ENCODE peak calls at places on chromosomes 7 and 10, in five cellular contexts. G is left ventricle myocardium inferior, T is Peyer's patch, Z is cardiac fibroblast, L is PC-9. H is an unnamed sample.
A peak's percentile ranks its signal among the peaks of the same experiment; 100 is the strongest.

GRCh38 chr10:132881186-132881920 is 61.0 kb downstream of the CFAP46 start:
- DNase-seq in L (no peak), Z (no peak), T (no peak), G (no peak), H (no peak)

GRCh38 chr7:111867348-111867931 is 305.1 kb upstream of the IMMP2L start:
- DNase-seq in T (no peak), Z (peak; percentile 17), L (no peak), G (no peak), H (no peak)

GRCh38 chr7:92716825-92717580 is 119.4 kb downstream of the CDK6 start:
- DNase-seq in Z (no peak), T (no peak), L (no peak), G (no peak), H (no peak)

GRCh38 chr7:20560325-20561180 is 54.9 kb upstream of the ABCB5 start:
- DNase-seq in Z (no peak), G (no peak), L (no peak), T (no peak), H (no peak)

GRCh38 chr10:29306688-29307087 is 17.8 kb downstream of the LYZL1 start:
- DNase-seq in Z (no peak), L (no peak), T (no peak), G (no peak), H (no peak)

GRCh38 chr7:110386914-110387313 is 704.0 kb upstream of the LRRN3 start:
- DNase-seq in T (no peak), G (no peak), Z (no peak), L (peak; percentile 81), H (peak; percentile 59)

GRCh38 chr7:83824214-83824613 is 175.3 kb upstream of the SEMA3E start:
- DNase-seq in G (no peak), L (no peak), T (no peak), Z (no peak), H (peak; percentile 57)

GRCh38 chr10:89206402-89207180 is 526 bp downstream of the CH25H start:
- DNase-seq in L (no peak), Z (peak; percentile 33), T (peak; percentile 53), G (peak; percentile 18), H (no peak)

GRCh38 chr10:51014680-51015425 is 59.4 kb upstream of the PRKG1 start:
- DNase-seq in Z (peak; percentile 56), L (no peak), G (no peak), T (no peak), H (no peak)

GRCh38 chr7:30175171-30175570 is 40.4 kb downstream of the MTURN start:
- DNase-seq in T (no peak), L (no peak), G (no peak), Z (peak; percentile 55), H (no peak)

GRCh38 chr10:34664706-34665105 is 150.4 kb downstream of the PARD3 start:
- DNase-seq in G (no peak), L (no peak), T (no peak), Z (no peak), H (no peak)

GRCh38 chr7:99218406-99219184 is 10.7 kb upstream of the KPNA7 start:
- DNase-seq in G (no peak), T (no peak), L (no peak), Z (no peak), H (no peak)

GRCh38 chr7:41730668-41731067 is 27.8 kb upstream of the INHBA start:
- DNase-seq in Z (no peak), T (no peak), G (no peak), L (no peak), H (no peak)

GRCh38 chr7:77644774-77645173 is 51.5 kb upstream of the RSBN1L start:
- DNase-seq in G (no peak), L (no peak), T (no peak), Z (no peak), H (no peak)

GRCh38 chr7:137508437-137509175 is 165.1 kb upstream of the PTN start:
- DNase-seq in L (no peak), Z (peak; percentile 75), T (no peak), G (no peak), H (peak; percentile 86)

DNA sequence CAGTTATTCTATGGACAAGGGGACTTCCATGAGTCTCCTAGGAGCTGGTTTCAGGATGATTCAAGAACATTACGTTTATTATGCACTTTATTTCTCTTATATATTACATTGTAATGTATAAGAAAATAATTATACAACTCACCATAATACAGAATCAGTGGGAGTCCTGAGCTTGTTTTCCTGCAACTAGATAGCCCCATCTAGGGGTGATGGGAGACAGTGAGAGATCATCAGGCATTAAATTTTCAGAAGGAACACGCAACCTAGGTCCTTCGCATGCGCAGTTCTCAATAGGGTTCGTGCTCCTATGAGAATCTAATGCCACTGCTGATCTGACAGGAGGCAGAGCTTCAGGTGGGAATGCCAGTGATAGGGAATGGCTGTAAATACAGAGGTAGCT is 137.9 kb downstream of the ANKRD30A start:
- DNase-seq in L (no peak), T (no peak), G (no peak), Z (no peak), H (no peak)
- TF ChIP-seq CTCF in L (peak; percentile 20), T (no peak), G (no peak), Z (no peak), H (no peak)

GRCh38 chr7:24894670-24895221 is 85.2 kb downstream of the OSBPL3 start:
- DNase-seq in L (no peak), G (no peak), T (no peak), Z (no peak), H (no peak)
- TF ChIP-seq CTCF in L (peak; percentile 52), G (peak; percentile 58), T (no peak), Z (peak; percentile 56), H (peak; percentile 57)

DNA sequence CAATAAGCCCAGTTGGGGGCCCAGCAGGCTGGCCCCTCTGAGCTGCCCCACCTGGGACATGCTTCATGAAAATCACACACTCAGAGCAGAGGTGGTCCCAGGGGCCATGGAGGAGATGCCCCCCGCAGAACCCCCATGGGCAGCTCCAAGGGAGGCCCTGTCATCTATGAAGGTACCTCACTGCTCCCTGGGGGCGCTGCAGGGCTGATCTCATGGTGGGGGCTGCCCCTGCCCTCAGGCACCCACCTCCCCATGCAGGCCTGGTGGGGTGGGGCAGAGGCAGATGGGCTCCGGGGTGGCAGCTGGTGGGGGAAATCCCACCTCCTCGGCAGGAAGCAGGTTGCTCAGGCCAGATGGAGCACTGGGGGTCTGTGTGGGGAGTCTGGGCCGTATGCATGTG is 60.5 kb downstream of the YKT6 start:
- DNase-seq in T (no peak), Z (no peak), G (no peak), L (no peak), H (no peak)
- TF ChIP-seq CTCF in T (no peak), Z (no peak), G (no peak), L (no peak), H (no peak)

DNA sequence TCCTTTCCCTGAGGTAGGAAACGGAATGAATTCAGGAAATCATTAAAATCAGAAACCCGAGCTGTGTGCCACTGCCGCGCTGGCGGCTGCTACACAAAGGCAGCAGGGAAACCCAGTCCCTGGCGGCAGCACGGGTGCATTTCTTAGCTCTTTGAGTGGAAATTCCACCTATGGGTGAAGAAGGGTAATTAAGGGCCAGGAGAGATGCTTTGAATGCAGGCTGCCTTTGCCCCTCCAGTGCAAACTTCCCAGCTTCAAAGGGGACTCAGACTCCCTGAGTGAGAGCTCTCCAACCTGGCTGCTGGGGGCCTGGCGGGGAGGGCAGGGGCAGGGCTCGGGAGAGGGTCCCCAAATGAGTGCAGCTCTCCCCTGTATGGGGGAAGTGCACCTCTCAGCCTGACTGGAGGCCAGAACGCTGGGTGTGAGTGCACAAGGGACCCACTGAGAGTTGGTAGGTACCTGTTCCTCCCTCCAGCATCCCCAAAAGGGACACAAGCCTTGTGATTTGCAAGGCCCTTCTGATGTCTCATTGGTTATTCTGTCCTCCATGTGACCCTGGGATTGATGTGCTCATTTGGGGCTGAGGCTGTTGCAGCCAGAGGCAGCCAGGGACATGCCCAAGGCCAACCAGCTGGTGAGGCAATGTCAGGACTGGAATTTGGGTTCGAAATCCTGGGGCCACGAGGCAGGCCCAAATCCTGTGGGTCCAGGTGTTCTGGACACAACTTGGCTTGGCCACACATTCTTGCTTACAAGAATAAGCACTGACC is 16.3 kb upstream of the ZMIZ1 start:
- DNase-seq in G (peak; percentile 4), T (peak; percentile 48), Z (peak; percentile 17), L (peak; percentile 27), H (no peak)
- TF ChIP-seq CTCF in G (no peak), T (no peak), Z (peak; percentile 6), L (peak; percentile 55), H (peak; percentile 30)

DNA sequence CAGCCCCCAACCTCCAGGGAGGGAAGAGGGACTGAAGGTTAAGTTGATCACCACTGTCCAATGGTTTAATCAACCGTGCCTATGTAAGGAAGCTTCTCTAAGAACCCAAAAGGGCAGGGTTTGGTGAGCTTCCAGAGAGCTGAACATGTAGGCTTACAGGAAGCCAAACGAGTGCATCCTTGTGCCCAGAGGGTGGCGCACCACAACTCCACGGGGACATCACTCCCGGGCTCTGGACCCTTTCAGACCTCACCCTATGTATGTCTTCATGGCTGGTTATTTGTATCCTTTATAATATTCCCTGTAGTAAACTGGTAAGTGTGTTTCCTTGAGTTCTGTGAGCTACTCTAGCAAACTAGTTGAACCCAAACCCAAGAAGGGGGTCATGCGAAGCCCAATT is 11.5 kb upstream of the NFKB2 start:
- DNase-seq in G (no peak), T (no peak), Z (peak; percentile 34), L (no peak), H (no peak)
- TF ChIP-seq CTCF in G (no peak), T (no peak), Z (peak; percentile 22), L (no peak), H (peak; percentile 33)

GRCh38 chr10:91090761-91091529 is 129.5 kb upstream of the PCGF5 start:
- DNase-seq in T (no peak), G (no peak), Z (no peak), L (no peak), H (peak; percentile 14)
- TF ChIP-seq CTCF in T (no peak), G (peak; percentile 49), Z (peak; percentile 33), L (no peak), H (peak; percentile 40)

GRCh38 chr7:143896667-143897066 is 5.3 kb downstream of the TCAF1 start:
- DNase-seq in T (no peak), G (no peak), Z (no peak), L (no peak), H (no peak)

GRCh38 chr7:143891457-143891856 is 10.5 kb downstream of the TCAF1 start:
- DNase-seq in T (no peak), G (no peak), Z (no peak), L (no peak), H (no peak)

GRCh38 chr7:143889068-143889467 is 12.9 kb downstream of the TCAF1 start:
- DNase-seq in L (no peak), G (no peak), Z (no peak), T (no peak), H (no peak)

GRCh38 chr7:143890558-143890957 is 11.4 kb downstream of the TCAF1 start:
- DNase-seq in L (no peak), Z (no peak), G (no peak), T (no peak), H (no peak)

DNA sequence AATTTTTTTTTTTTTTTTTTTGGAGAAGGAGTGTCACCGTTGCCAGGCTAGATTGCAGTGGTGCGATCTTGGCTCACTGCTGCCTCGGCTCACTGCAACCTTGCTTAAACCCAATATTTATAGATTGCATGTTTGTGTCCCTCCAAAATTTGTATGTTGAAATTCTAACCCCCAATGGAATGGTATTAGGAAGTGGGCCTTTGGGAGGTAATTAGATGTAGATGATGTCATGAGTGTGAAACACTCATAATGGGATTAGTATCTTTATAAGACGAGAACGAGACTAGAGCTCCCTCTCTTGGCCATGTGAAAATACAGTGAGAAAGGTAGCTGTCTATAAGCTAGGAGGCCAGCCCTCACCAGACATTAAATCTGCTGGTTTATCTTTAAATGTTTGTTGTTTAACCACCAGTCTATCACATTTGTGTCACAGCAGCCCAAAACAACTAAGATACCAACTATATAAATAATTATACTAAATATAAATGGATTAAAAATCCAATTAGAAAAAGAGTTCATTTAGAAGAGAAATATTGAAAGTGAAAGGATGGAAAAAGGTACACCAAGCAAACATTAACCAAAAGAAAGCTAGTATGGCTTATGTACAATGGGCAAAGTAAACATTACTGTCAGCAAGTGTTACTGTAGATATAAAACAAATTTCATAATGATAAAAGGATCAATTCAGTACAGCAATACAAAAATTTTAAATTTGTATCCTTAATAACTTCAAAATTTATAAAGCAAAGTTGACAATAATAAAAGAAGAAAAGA is 9.3 kb downstream of the TCAF1 start:
- DNase-seq in T (no peak), G (no peak), L (no peak), Z (no peak), H (peak; percentile 40)
- TF ChIP-seq CTCF in T (no peak), G (no peak), L (peak; percentile 76), Z (peak; percentile 38), H (peak; percentile 44)

H was measured in astrocyte of the spinal cord.